ENCODE peak calls at places on chromosomes 13 and 19, in six cellular contexts. One of them, this sample, is unnamed.

GRCh38 chr19:36215276-36216171 is 618 bp downstream of the ZNF146 start:
- DNase-seq in colonic mucosa: no peak
- DNase-seq in brain microvascular endothelial cell: peak
- DNase-seq in cardiac muscle cell: peak
- DNase-seq in left lung: no peak
- DNase-seq in transverse colon: peak
- DNase-seq in this sample: no peak

GRCh38 chr19:18660051-18660910 is 23.2 kb upstream of the CRTC1 start:
- DNase-seq in colonic mucosa: no peak
- DNase-seq in brain microvascular endothelial cell: peak
- DNase-seq in left lung: peak
- DNase-seq in transverse colon: peak
- DNase-seq in cardiac muscle cell: no peak
- DNase-seq in this sample: no peak

GRCh38 chr13:113820813-113821651 is 42.8 kb downstream of the GAS6 start:
- DNase-seq in colonic mucosa: no peak
- DNase-seq in brain microvascular endothelial cell: peak
- DNase-seq in left lung: peak
- DNase-seq in cardiac muscle cell: no peak
- DNase-seq in transverse colon: peak
- DNase-seq in this sample: no peak

GRCh38 chr13:111211789-111212516 is 96.8 kb downstream of the ARHGEF7 start:
- DNase-seq in colonic mucosa: no peak
- DNase-seq in left lung: no peak
- DNase-seq in cardiac muscle cell: peak
- DNase-seq in brain microvascular endothelial cell: peak
- DNase-seq in transverse colon: no peak
- DNase-seq in this sample: no peak

GRCh38 chr13:68359105-68359504 is 1129.0 kb upstream of the PCDH9 start:
- DNase-seq in colonic mucosa: no peak
- DNase-seq in left lung: no peak
- DNase-seq in transverse colon: no peak
- DNase-seq in brain microvascular endothelial cell: no peak
- DNase-seq in cardiac muscle cell: no peak
- DNase-seq in this sample: no peak

GRCh38 chr19:16266586-16266942 is 58.1 kb upstream of the KLF2 start:
- DNase-seq in transverse colon: no peak
- DNase-seq in brain microvascular endothelial cell: no peak
- DNase-seq in left lung: no peak
- DNase-seq in colonic mucosa: no peak
- DNase-seq in cardiac muscle cell: no peak
- DNase-seq in this sample: no peak

GRCh38 chr19:18297308-18297707 is 15.9 kb upstream of the JUND start:
- DNase-seq in left lung: no peak
- DNase-seq in cardiac muscle cell: no peak
- DNase-seq in transverse colon: no peak
- DNase-seq in brain microvascular endothelial cell: no peak
- DNase-seq in colonic mucosa: no peak
- DNase-seq in this sample: no peak

GRCh38 chr13:77448689-77449088 is 86.8 kb upstream of the SCEL start:
- DNase-seq in transverse colon: peak
- DNase-seq in colonic mucosa: no peak
- DNase-seq in left lung: peak
- DNase-seq in brain microvascular endothelial cell: no peak
- DNase-seq in cardiac muscle cell: no peak
- DNase-seq in this sample: no peak

GRCh38 chr19:32224371-32225244 is 120.8 kb upstream of the ZNF507 start:
- DNase-seq in colonic mucosa: peak
- DNase-seq in brain microvascular endothelial cell: peak
- DNase-seq in cardiac muscle cell: peak
- DNase-seq in left lung: peak
- DNase-seq in transverse colon: peak
- DNase-seq in this sample: peak

GRCh38 chr19:50909240-50910070 is 1.7 kb downstream of the KLK4 start:
- DNase-seq in colonic mucosa: peak
- DNase-seq in brain microvascular endothelial cell: peak
- DNase-seq in left lung: no peak
- DNase-seq in cardiac muscle cell: peak
- DNase-seq in transverse colon: peak
- DNase-seq in this sample: peak

GRCh38 chr19:7928741-7929701 is 3.1 kb upstream of the CTXN1 start:
- DNase-seq in brain microvascular endothelial cell: peak
- DNase-seq in cardiac muscle cell: peak
- DNase-seq in colonic mucosa: no peak
- DNase-seq in left lung: peak
- DNase-seq in transverse colon: no peak
- DNase-seq in this sample: peak

GRCh38 chr13:85486663-85487062 is 312.6 kb downstream of the SLITRK6 start:
- DNase-seq in colonic mucosa: no peak
- DNase-seq in transverse colon: no peak
- DNase-seq in cardiac muscle cell: no peak
- DNase-seq in left lung: no peak
- DNase-seq in brain microvascular endothelial cell: no peak
- DNase-seq in this sample: no peak

GRCh38 chr13:60583911-60584753 is 187.1 kb downstream of the TDRD3 start:
- DNase-seq in brain microvascular endothelial cell: peak
- DNase-seq in cardiac muscle cell: no peak
- DNase-seq in transverse colon: peak
- DNase-seq in left lung: peak
- DNase-seq in colonic mucosa: no peak
- DNase-seq in this sample: no peak

DNA sequence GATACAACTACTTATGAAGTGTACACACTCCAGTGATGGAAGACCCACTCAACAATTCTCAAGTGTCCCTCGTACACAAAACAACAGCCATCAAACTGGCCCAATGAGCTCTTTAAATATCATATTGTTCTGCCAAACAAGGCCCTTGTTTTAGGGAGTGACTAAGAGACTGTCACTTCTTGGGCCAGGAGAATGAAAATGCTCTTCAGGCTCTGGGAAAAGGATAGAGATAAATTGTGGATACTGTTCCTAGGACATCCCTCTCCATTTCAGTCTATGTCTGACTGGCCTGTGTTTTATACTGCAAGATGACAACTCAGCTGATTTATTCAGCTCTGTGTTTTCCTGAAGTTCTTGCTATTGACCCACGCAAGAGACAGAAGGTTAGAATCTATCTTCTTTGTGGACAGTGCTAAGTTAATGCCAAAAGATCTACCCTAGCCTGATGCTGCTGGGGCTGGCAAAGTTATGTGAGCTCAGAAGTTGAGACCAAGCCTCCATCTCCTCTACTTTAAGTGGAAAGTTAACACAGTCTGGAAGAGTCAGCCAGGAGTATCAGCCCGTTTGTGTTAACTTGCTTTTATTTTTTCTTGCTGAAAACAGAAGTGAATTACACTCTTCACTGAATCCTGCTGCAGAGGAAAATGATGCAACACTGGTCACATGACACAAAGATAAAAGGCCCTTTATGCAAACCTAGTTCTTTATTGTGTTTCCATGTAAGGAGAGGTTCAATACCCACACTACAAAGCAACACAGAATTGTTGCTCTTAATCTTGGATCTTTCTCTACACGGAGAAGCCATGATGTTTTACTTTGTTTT is 14.6 kb downstream of the FRY start:
- DNase-seq in transverse colon: no peak
- DNase-seq in left lung: no peak
- DNase-seq in cardiac muscle cell: no peak
- DNase-seq in brain microvascular endothelial cell: peak
- DNase-seq in colonic mucosa: peak
- DNase-seq in this sample: no peak
- H3K4me3 ChIP-seq in transverse colon: no peak
- H3K4me3 ChIP-seq in left lung: no peak
- H3K4me3 ChIP-seq in cardiac muscle cell: no peak
- H3K4me3 ChIP-seq in brain microvascular endothelial cell: no peak
- H3K4me3 ChIP-seq in colonic mucosa: no peak
- H3K4me3 ChIP-seq in this sample: no peak

GRCh38 chr19:47726467-47726866 is 13.2 kb downstream of the EHD2 start:
- DNase-seq in transverse colon: no peak
- DNase-seq in left lung: no peak
- DNase-seq in colonic mucosa: no peak
- DNase-seq in brain microvascular endothelial cell: no peak
- DNase-seq in cardiac muscle cell: no peak
- DNase-seq in this sample: no peak
- H3K27ac ChIP-seq in transverse colon: peak
- H3K27ac ChIP-seq in left lung: peak
- H3K27ac ChIP-seq in colonic mucosa: no peak
- H3K27ac ChIP-seq in brain microvascular endothelial cell: peak
- H3K27ac ChIP-seq in cardiac muscle cell: no peak
- H3K27ac ChIP-seq in this sample: no peak

DNA sequence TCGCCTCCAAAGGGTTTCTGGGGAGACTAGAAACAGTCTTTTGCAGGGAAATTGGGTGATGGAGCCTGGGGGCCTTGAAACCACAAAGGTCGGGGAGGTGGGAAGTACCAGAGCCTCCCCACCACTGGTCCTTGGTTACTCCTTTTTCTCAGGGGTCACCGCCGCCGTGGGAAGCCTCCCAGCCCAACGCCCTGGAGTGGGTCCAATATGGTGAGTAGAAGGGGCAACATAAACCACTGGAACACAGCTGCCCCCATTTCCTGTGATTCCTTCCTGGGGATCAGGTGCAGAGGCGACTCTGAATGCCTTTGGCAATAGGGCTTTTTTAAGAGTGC is 5.8 kb downstream of the PGLYRP1 start:
- DNase-seq in left lung: no peak
- DNase-seq in cardiac muscle cell: no peak
- DNase-seq in colonic mucosa: no peak
- DNase-seq in transverse colon: no peak
- DNase-seq in brain microvascular endothelial cell: no peak
- DNase-seq in this sample: no peak
- TF ChIP-seq CTCF in left lung: no peak
- TF ChIP-seq CTCF in cardiac muscle cell: no peak
- TF ChIP-seq CTCF in colonic mucosa: no peak
- TF ChIP-seq CTCF in transverse colon: peak
- TF ChIP-seq CTCF in brain microvascular endothelial cell: no peak
- TF ChIP-seq CTCF in this sample: no peak

DNA sequence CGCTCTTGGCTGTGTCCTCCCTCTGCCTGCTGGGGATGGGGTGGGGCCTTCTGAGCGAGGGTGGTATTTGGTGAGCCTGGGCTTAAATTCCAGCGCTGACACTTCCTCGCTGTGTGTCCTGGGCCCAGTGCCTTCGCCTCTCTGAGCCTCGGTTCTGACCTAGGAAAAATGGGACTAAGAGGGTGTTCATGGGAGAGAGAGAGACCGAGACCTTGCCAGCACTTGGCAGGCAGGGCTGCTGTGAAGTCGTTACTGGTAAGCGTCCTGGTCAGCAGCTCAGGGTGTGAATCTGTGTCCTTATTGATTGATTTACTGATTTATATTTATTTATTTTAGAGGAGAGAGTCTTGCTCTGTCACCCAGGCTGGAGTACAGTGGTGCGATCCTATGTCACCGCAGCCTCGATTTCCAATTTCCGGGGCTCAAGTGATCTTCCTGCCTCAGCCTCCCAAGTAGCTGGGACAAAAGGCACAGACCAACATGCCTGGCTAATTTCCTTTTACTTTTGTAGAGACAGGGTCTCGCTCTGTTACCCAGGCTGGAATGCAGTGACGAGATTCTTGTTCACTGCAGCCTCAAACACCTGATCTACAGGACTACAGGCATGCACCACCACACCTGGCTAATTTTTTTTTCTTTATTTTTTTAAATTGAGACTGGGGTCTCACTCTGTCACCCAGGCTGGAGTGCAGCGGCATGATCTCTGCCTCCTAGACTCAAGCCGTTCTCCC is 2.4 kb downstream of the PKN1 start:
- DNase-seq in brain microvascular endothelial cell: no peak
- DNase-seq in colonic mucosa: no peak
- DNase-seq in transverse colon: no peak
- DNase-seq in cardiac muscle cell: no peak
- DNase-seq in left lung: no peak
- DNase-seq in this sample: no peak
- H3K4me3 ChIP-seq in brain microvascular endothelial cell: no peak
- H3K4me3 ChIP-seq in colonic mucosa: no peak
- H3K4me3 ChIP-seq in transverse colon: no peak
- H3K4me3 ChIP-seq in cardiac muscle cell: no peak
- H3K4me3 ChIP-seq in left lung: no peak
- H3K4me3 ChIP-seq in this sample: no peak

GRCh38 chr19:44752816-44753618 is 4.5 kb downstream of the BCL3 start:
- DNase-seq in left lung: peak
- DNase-seq in transverse colon: peak
- DNase-seq in cardiac muscle cell: peak
- DNase-seq in colonic mucosa: peak
- DNase-seq in brain microvascular endothelial cell: peak
- DNase-seq in this sample: peak
- H3K27ac ChIP-seq in left lung: peak
- H3K27ac ChIP-seq in transverse colon: peak
- H3K27ac ChIP-seq in cardiac muscle cell: peak
- H3K27ac ChIP-seq in colonic mucosa: peak
- H3K27ac ChIP-seq in brain microvascular endothelial cell: peak
- H3K27ac ChIP-seq in this sample: peak

DNA sequence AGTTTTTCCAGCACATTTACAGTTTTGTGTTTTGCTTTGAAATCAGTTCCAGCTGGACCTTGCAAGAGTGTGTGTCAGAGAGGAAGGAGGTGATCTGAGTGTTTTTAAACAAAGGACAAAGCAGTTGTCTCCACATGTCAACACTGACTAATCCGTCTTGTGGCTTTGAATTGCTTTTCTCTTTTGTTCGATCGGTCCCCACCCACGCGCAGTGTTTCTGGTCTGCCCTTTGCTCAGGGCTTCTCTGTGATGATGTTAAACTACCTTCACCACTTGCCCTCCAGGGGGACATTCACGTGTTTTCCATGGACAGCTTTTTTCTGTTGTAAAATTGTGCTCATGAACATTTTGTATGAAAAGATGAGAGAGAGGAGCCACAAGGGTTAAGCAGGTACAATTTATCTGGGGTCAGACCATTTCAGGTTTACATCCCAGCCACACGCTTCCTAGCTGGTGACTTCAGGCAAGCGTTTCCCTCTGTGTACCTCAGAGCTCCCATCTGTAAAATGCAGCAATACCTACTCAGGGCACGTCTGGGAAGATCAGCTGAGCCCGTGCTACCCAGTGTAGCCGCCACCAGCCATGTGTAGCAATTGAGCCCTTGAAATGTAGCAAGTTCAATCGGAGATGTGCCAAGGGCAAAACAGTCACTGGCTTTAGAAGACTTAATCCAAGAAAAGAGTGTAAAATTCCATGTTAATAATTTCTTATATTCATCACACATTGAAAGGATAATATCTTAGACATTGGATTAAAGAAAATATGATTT is 13.5 kb upstream of the PLA2G4C start:
- DNase-seq in brain microvascular endothelial cell: peak
- DNase-seq in transverse colon: no peak
- DNase-seq in left lung: no peak
- DNase-seq in cardiac muscle cell: no peak
- DNase-seq in colonic mucosa: no peak
- DNase-seq in this sample: no peak
- TF ChIP-seq CTCF in brain microvascular endothelial cell: peak
- TF ChIP-seq CTCF in transverse colon: no peak
- TF ChIP-seq CTCF in left lung: no peak
- TF ChIP-seq CTCF in cardiac muscle cell: peak
- TF ChIP-seq CTCF in colonic mucosa: no peak
- TF ChIP-seq CTCF in this sample: no peak

GRCh38 chr13:44433863-44434262 is 60.2 kb downstream of the SERP2 start:
- DNase-seq in transverse colon: no peak
- DNase-seq in left lung: no peak
- DNase-seq in cardiac muscle cell: no peak
- DNase-seq in colonic mucosa: no peak
- DNase-seq in brain microvascular endothelial cell: no peak
- DNase-seq in this sample: no peak
- H3K4me3 ChIP-seq in transverse colon: peak
- H3K4me3 ChIP-seq in left lung: no peak
- H3K4me3 ChIP-seq in cardiac muscle cell: peak
- H3K4me3 ChIP-seq in colonic mucosa: peak
- H3K4me3 ChIP-seq in brain microvascular endothelial cell: peak
- H3K4me3 ChIP-seq in this sample: no peak